ENCODE peak calls at places on chromosomes 11 and 22, in seven cellular contexts. One of them, this sample, is unnamed.

GRCh38 chr22:49077036-49077393 is 750.7 kb downstream of the BRD1 start:
- DNase-seq in left kidney: no peak
- DNase-seq in ELR: no peak
- DNase-seq in T follicular helper cell: no peak
- DNase-seq in stimulated activated CD4-positive, alpha-beta T cell treated with anti-CD3 and anti-CD28 coated beads, Interleukin-4, amount 100 ng/mL, for 24 hours: no peak
- DNase-seq in activated CD4-positive, alpha-beta T cell treated with anti-CD3 and anti-CD28 coated beads, Interleukin-2, amount 10 ng/mL, durations not matched to agents 7 days and 5 days: no peak
- DNase-seq in stomach: no peak
- DNase-seq in this sample: no peak

GRCh38 chr11:35962373-35963138 is 18.7 kb downstream of the LDLRAD3 start:
- DNase-seq in stimulated activated CD4-positive, alpha-beta T cell treated with anti-CD3 and anti-CD28 coated beads, Interleukin-4, amount 100 ng/mL, for 24 hours: no peak
- DNase-seq in ELR: no peak
- DNase-seq in T follicular helper cell: no peak
- DNase-seq in left kidney: no peak
- DNase-seq in activated CD4-positive, alpha-beta T cell treated with anti-CD3 and anti-CD28 coated beads, Interleukin-2, amount 10 ng/mL, durations not matched to agents 7 days and 5 days: no peak
- DNase-seq in stomach: no peak
- DNase-seq in this sample: no peak

GRCh38 chr11:114180301-114181055 is 115.7 kb upstream of the NNMT start:
- DNase-seq in stimulated activated CD4-positive, alpha-beta T cell treated with anti-CD3 and anti-CD28 coated beads, Interleukin-4, amount 100 ng/mL, for 24 hours: no peak
- DNase-seq in stomach: peak
- DNase-seq in left kidney: peak
- DNase-seq in activated CD4-positive, alpha-beta T cell treated with anti-CD3 and anti-CD28 coated beads, Interleukin-2, amount 10 ng/mL, durations not matched to agents 7 days and 5 days: no peak
- DNase-seq in ELR: no peak
- DNase-seq in T follicular helper cell: no peak
- DNase-seq in this sample: no peak

GRCh38 chr22:28408702-28409101 is 270.9 kb downstream of the TTC28 start:
- DNase-seq in stimulated activated CD4-positive, alpha-beta T cell treated with anti-CD3 and anti-CD28 coated beads, Interleukin-4, amount 100 ng/mL, for 24 hours: no peak
- DNase-seq in T follicular helper cell: no peak
- DNase-seq in stomach: no peak
- DNase-seq in left kidney: peak
- DNase-seq in ELR: no peak
- DNase-seq in activated CD4-positive, alpha-beta T cell treated with anti-CD3 and anti-CD28 coated beads, Interleukin-2, amount 10 ng/mL, durations not matched to agents 7 days and 5 days: no peak
- DNase-seq in this sample: no peak

GRCh38 chr11:126658306-126659056 is 303.0 kb downstream of the ST3GAL4 start:
- DNase-seq in left kidney: no peak
- DNase-seq in ELR: no peak
- DNase-seq in stimulated activated CD4-positive, alpha-beta T cell treated with anti-CD3 and anti-CD28 coated beads, Interleukin-4, amount 100 ng/mL, for 24 hours: no peak
- DNase-seq in stomach: no peak
- DNase-seq in T follicular helper cell: no peak
- DNase-seq in activated CD4-positive, alpha-beta T cell treated with anti-CD3 and anti-CD28 coated beads, Interleukin-2, amount 10 ng/mL, durations not matched to agents 7 days and 5 days: no peak
- DNase-seq in this sample: no peak

GRCh38 chr11:5159806-5160205 is 5.2 kb upstream of the OR52A1 start:
- DNase-seq in left kidney: no peak
- DNase-seq in stimulated activated CD4-positive, alpha-beta T cell treated with anti-CD3 and anti-CD28 coated beads, Interleukin-4, amount 100 ng/mL, for 24 hours: no peak
- DNase-seq in activated CD4-positive, alpha-beta T cell treated with anti-CD3 and anti-CD28 coated beads, Interleukin-2, amount 10 ng/mL, durations not matched to agents 7 days and 5 days: no peak
- DNase-seq in stomach: no peak
- DNase-seq in ELR: no peak
- DNase-seq in T follicular helper cell: no peak
- DNase-seq in this sample: no peak

GRCh38 chr22:36911887-36912661 is 1.4 kb upstream of the CSF2RB start:
- DNase-seq in left kidney: no peak
- DNase-seq in stomach: no peak
- DNase-seq in activated CD4-positive, alpha-beta T cell treated with anti-CD3 and anti-CD28 coated beads, Interleukin-2, amount 10 ng/mL, durations not matched to agents 7 days and 5 days: no peak
- DNase-seq in ELR: no peak
- DNase-seq in stimulated activated CD4-positive, alpha-beta T cell treated with anti-CD3 and anti-CD28 coated beads, Interleukin-4, amount 100 ng/mL, for 24 hours: no peak
- DNase-seq in T follicular helper cell: no peak
- DNase-seq in this sample: no peak

GRCh38 chr11:88418508-88418907 is 81.0 kb upstream of the CTSC start:
- DNase-seq in ELR: no peak
- DNase-seq in T follicular helper cell: no peak
- DNase-seq in left kidney: no peak
- DNase-seq in stimulated activated CD4-positive, alpha-beta T cell treated with anti-CD3 and anti-CD28 coated beads, Interleukin-4, amount 100 ng/mL, for 24 hours: no peak
- DNase-seq in activated CD4-positive, alpha-beta T cell treated with anti-CD3 and anti-CD28 coated beads, Interleukin-2, amount 10 ng/mL, durations not matched to agents 7 days and 5 days: no peak
- DNase-seq in stomach: no peak
- DNase-seq in this sample: no peak

GRCh38 chr22:28855355-28856094 is 27.8 kb upstream of the ZNRF3 start:
- DNase-seq in T follicular helper cell: no peak
- DNase-seq in left kidney: peak
- DNase-seq in stimulated activated CD4-positive, alpha-beta T cell treated with anti-CD3 and anti-CD28 coated beads, Interleukin-4, amount 100 ng/mL, for 24 hours: peak
- DNase-seq in activated CD4-positive, alpha-beta T cell treated with anti-CD3 and anti-CD28 coated beads, Interleukin-2, amount 10 ng/mL, durations not matched to agents 7 days and 5 days: peak
- DNase-seq in stomach: peak
- DNase-seq in ELR: peak
- DNase-seq in this sample: peak

GRCh38 chr22:31039393-31039792 is 41.7 kb upstream of the SMTN start:
- DNase-seq in T follicular helper cell: no peak
- DNase-seq in activated CD4-positive, alpha-beta T cell treated with anti-CD3 and anti-CD28 coated beads, Interleukin-2, amount 10 ng/mL, durations not matched to agents 7 days and 5 days: no peak
- DNase-seq in stimulated activated CD4-positive, alpha-beta T cell treated with anti-CD3 and anti-CD28 coated beads, Interleukin-4, amount 100 ng/mL, for 24 hours: no peak
- DNase-seq in left kidney: peak
- DNase-seq in ELR: peak
- DNase-seq in stomach: no peak
- DNase-seq in this sample: no peak

GRCh38 chr22:17949926-17950473 is 74.4 kb downstream of the MICAL3 start:
- DNase-seq in stomach: no peak
- DNase-seq in T follicular helper cell: no peak
- DNase-seq in left kidney: peak
- DNase-seq in activated CD4-positive, alpha-beta T cell treated with anti-CD3 and anti-CD28 coated beads, Interleukin-2, amount 10 ng/mL, durations not matched to agents 7 days and 5 days: no peak
- DNase-seq in ELR: peak
- DNase-seq in stimulated activated CD4-positive, alpha-beta T cell treated with anti-CD3 and anti-CD28 coated beads, Interleukin-4, amount 100 ng/mL, for 24 hours: no peak
- DNase-seq in this sample: no peak

GRCh38 chr11:9081153-9081552 is 10.2 kb downstream of the SCUBE2 start:
- DNase-seq in activated CD4-positive, alpha-beta T cell treated with anti-CD3 and anti-CD28 coated beads, Interleukin-2, amount 10 ng/mL, durations not matched to agents 7 days and 5 days: no peak
- DNase-seq in stimulated activated CD4-positive, alpha-beta T cell treated with anti-CD3 and anti-CD28 coated beads, Interleukin-4, amount 100 ng/mL, for 24 hours: no peak
- DNase-seq in T follicular helper cell: no peak
- DNase-seq in left kidney: no peak
- DNase-seq in ELR: no peak
- DNase-seq in stomach: no peak
- DNase-seq in this sample: no peak

GRCh38 chr11:38274031-38274430 is 1676.0 kb upstream of the RAG2 start:
- DNase-seq in stimulated activated CD4-positive, alpha-beta T cell treated with anti-CD3 and anti-CD28 coated beads, Interleukin-4, amount 100 ng/mL, for 24 hours: no peak
- DNase-seq in activated CD4-positive, alpha-beta T cell treated with anti-CD3 and anti-CD28 coated beads, Interleukin-2, amount 10 ng/mL, durations not matched to agents 7 days and 5 days: no peak
- DNase-seq in ELR: no peak
- DNase-seq in stomach: no peak
- DNase-seq in left kidney: no peak
- DNase-seq in T follicular helper cell: no peak
- DNase-seq in this sample: no peak

GRCh38 chr11:44629732-44630345 is 64.4 kb downstream of the CD82 start:
- DNase-seq in stimulated activated CD4-positive, alpha-beta T cell treated with anti-CD3 and anti-CD28 coated beads, Interleukin-4, amount 100 ng/mL, for 24 hours: no peak
- DNase-seq in T follicular helper cell: no peak
- DNase-seq in stomach: peak
- DNase-seq in ELR: no peak
- DNase-seq in activated CD4-positive, alpha-beta T cell treated with anti-CD3 and anti-CD28 coated beads, Interleukin-2, amount 10 ng/mL, durations not matched to agents 7 days and 5 days: peak
- DNase-seq in left kidney: no peak
- DNase-seq in this sample: no peak

GRCh38 chr11:113305440-113306336 is 8.7 kb upstream of the TTC12 start:
- DNase-seq in T follicular helper cell: peak
- DNase-seq in stimulated activated CD4-positive, alpha-beta T cell treated with anti-CD3 and anti-CD28 coated beads, Interleukin-4, amount 100 ng/mL, for 24 hours: peak
- DNase-seq in left kidney: peak
- DNase-seq in stomach: peak
- DNase-seq in ELR: peak
- DNase-seq in activated CD4-positive, alpha-beta T cell treated with anti-CD3 and anti-CD28 coated beads, Interleukin-2, amount 10 ng/mL, durations not matched to agents 7 days and 5 days: peak
- DNase-seq in this sample: peak

GRCh38 chr11:44139565-44140313 is 44.3 kb downstream of the EXT2 start:
- DNase-seq in stomach: no peak
- DNase-seq in stimulated activated CD4-positive, alpha-beta T cell treated with anti-CD3 and anti-CD28 coated beads, Interleukin-4, amount 100 ng/mL, for 24 hours: no peak
- DNase-seq in left kidney: peak
- DNase-seq in T follicular helper cell: no peak
- DNase-seq in activated CD4-positive, alpha-beta T cell treated with anti-CD3 and anti-CD28 coated beads, Interleukin-2, amount 10 ng/mL, durations not matched to agents 7 days and 5 days: no peak
- DNase-seq in ELR: no peak
- DNase-seq in this sample: no peak

GRCh38 chr11:43116071-43116470 is 195.7 kb upstream of the API5 start:
- DNase-seq in stomach: no peak
- DNase-seq in left kidney: peak
- DNase-seq in stimulated activated CD4-positive, alpha-beta T cell treated with anti-CD3 and anti-CD28 coated beads, Interleukin-4, amount 100 ng/mL, for 24 hours: no peak
- DNase-seq in T follicular helper cell: no peak
- DNase-seq in ELR: no peak
- DNase-seq in activated CD4-positive, alpha-beta T cell treated with anti-CD3 and anti-CD28 coated beads, Interleukin-2, amount 10 ng/mL, durations not matched to agents 7 days and 5 days: no peak
- DNase-seq in this sample: no peak

GRCh38 chr22:30572840-30573593 is 1.4 kb downstream of the GAL3ST1 start:
- DNase-seq in activated CD4-positive, alpha-beta T cell treated with anti-CD3 and anti-CD28 coated beads, Interleukin-2, amount 10 ng/mL, durations not matched to agents 7 days and 5 days: no peak
- DNase-seq in T follicular helper cell: no peak
- DNase-seq in ELR: no peak
- DNase-seq in stimulated activated CD4-positive, alpha-beta T cell treated with anti-CD3 and anti-CD28 coated beads, Interleukin-4, amount 100 ng/mL, for 24 hours: no peak
- DNase-seq in stomach: no peak
- DNase-seq in left kidney: peak
- DNase-seq in this sample: no peak

GRCh38 chr11:75554258-75555022 is 7.6 kb upstream of the SERPINH1 start:
- DNase-seq in ELR: peak
- DNase-seq in stomach: peak
- DNase-seq in stimulated activated CD4-positive, alpha-beta T cell treated with anti-CD3 and anti-CD28 coated beads, Interleukin-4, amount 100 ng/mL, for 24 hours: no peak
- DNase-seq in left kidney: peak
- DNase-seq in T follicular helper cell: no peak
- DNase-seq in activated CD4-positive, alpha-beta T cell treated with anti-CD3 and anti-CD28 coated beads, Interleukin-2, amount 10 ng/mL, durations not matched to agents 7 days and 5 days: no peak
- DNase-seq in this sample: no peak

GRCh38 chr11:57432714-57433163 is 5.8 kb upstream of the SLC43A3 start:
- DNase-seq in left kidney: no peak
- DNase-seq in stomach: no peak
- DNase-seq in ELR: peak
- DNase-seq in stimulated activated CD4-positive, alpha-beta T cell treated with anti-CD3 and anti-CD28 coated beads, Interleukin-4, amount 100 ng/mL, for 24 hours: no peak
- DNase-seq in activated CD4-positive, alpha-beta T cell treated with anti-CD3 and anti-CD28 coated beads, Interleukin-2, amount 10 ng/mL, durations not matched to agents 7 days and 5 days: no peak
- DNase-seq in T follicular helper cell: no peak
- DNase-seq in this sample: peak

GRCh38 chr22:39661842-39662676 is 91.5 kb downstream of the CACNA1I start:
- DNase-seq in stimulated activated CD4-positive, alpha-beta T cell treated with anti-CD3 and anti-CD28 coated beads, Interleukin-4, amount 100 ng/mL, for 24 hours: peak
- DNase-seq in activated CD4-positive, alpha-beta T cell treated with anti-CD3 and anti-CD28 coated beads, Interleukin-2, amount 10 ng/mL, durations not matched to agents 7 days and 5 days: peak
- DNase-seq in ELR: no peak
- DNase-seq in stomach: peak
- DNase-seq in T follicular helper cell: peak
- DNase-seq in left kidney: peak
- DNase-seq in this sample: peak

GRCh38 chr22:35915477-35916013 is 113.1 kb downstream of the RBFOX2 start:
- DNase-seq in activated CD4-positive, alpha-beta T cell treated with anti-CD3 and anti-CD28 coated beads, Interleukin-2, amount 10 ng/mL, durations not matched to agents 7 days and 5 days: no peak
- DNase-seq in stomach: no peak
- DNase-seq in T follicular helper cell: no peak
- DNase-seq in stimulated activated CD4-positive, alpha-beta T cell treated with anti-CD3 and anti-CD28 coated beads, Interleukin-4, amount 100 ng/mL, for 24 hours: no peak
- DNase-seq in left kidney: peak
- DNase-seq in ELR: peak
- DNase-seq in this sample: no peak

GRCh38 chr22:43587574-43587973 is 175.8 kb downstream of the MPPED1 start:
- DNase-seq in stomach: no peak
- DNase-seq in activated CD4-positive, alpha-beta T cell treated with anti-CD3 and anti-CD28 coated beads, Interleukin-2, amount 10 ng/mL, durations not matched to agents 7 days and 5 days: no peak
- DNase-seq in stimulated activated CD4-positive, alpha-beta T cell treated with anti-CD3 and anti-CD28 coated beads, Interleukin-4, amount 100 ng/mL, for 24 hours: no peak
- DNase-seq in T follicular helper cell: no peak
- DNase-seq in left kidney: no peak
- DNase-seq in ELR: no peak
- DNase-seq in this sample: no peak

GRCh38 chr11:1553808-1554594 is 18.1 kb downstream of the DUSP8 start:
- DNase-seq in stomach: peak
- DNase-seq in stimulated activated CD4-positive, alpha-beta T cell treated with anti-CD3 and anti-CD28 coated beads, Interleukin-4, amount 100 ng/mL, for 24 hours: no peak
- DNase-seq in ELR: no peak
- DNase-seq in left kidney: peak
- DNase-seq in T follicular helper cell: no peak
- DNase-seq in activated CD4-positive, alpha-beta T cell treated with anti-CD3 and anti-CD28 coated beads, Interleukin-2, amount 10 ng/mL, durations not matched to agents 7 days and 5 days: no peak
- DNase-seq in this sample: no peak

GRCh38 chr22:27810566-27810965 is 9.0 kb upstream of the MN1 start:
- DNase-seq in activated CD4-positive, alpha-beta T cell treated with anti-CD3 and anti-CD28 coated beads, Interleukin-2, amount 10 ng/mL, durations not matched to agents 7 days and 5 days: no peak
- DNase-seq in stomach: peak
- DNase-seq in ELR: peak
- DNase-seq in left kidney: peak
- DNase-seq in stimulated activated CD4-positive, alpha-beta T cell treated with anti-CD3 and anti-CD28 coated beads, Interleukin-4, amount 100 ng/mL, for 24 hours: no peak
- DNase-seq in T follicular helper cell: no peak
- DNase-seq in this sample: no peak

GRCh38 chr11:83115551-83115950 is 41.4 kb upstream of the PCF11 start:
- DNase-seq in activated CD4-positive, alpha-beta T cell treated with anti-CD3 and anti-CD28 coated beads, Interleukin-2, amount 10 ng/mL, durations not matched to agents 7 days and 5 days: no peak
- DNase-seq in stimulated activated CD4-positive, alpha-beta T cell treated with anti-CD3 and anti-CD28 coated beads, Interleukin-4, amount 100 ng/mL, for 24 hours: no peak
- DNase-seq in T follicular helper cell: no peak
- DNase-seq in ELR: no peak
- DNase-seq in left kidney: peak
- DNase-seq in stomach: no peak
- DNase-seq in this sample: no peak

GRCh38 chr11:134984421-134984820 is 572.4 kb upstream of the B3GAT1 start:
- DNase-seq in left kidney: no peak
- DNase-seq in stimulated activated CD4-positive, alpha-beta T cell treated with anti-CD3 and anti-CD28 coated beads, Interleukin-4, amount 100 ng/mL, for 24 hours: no peak
- DNase-seq in ELR: no peak
- DNase-seq in stomach: no peak
- DNase-seq in T follicular helper cell: no peak
- DNase-seq in activated CD4-positive, alpha-beta T cell treated with anti-CD3 and anti-CD28 coated beads, Interleukin-2, amount 10 ng/mL, durations not matched to agents 7 days and 5 days: no peak
- DNase-seq in this sample: no peak

GRCh38 chr11:35138606-35138948 is 394 bp upstream of the CD44 start:
- DNase-seq in T follicular helper cell: no peak
- DNase-seq in left kidney: peak
- DNase-seq in activated CD4-positive, alpha-beta T cell treated with anti-CD3 and anti-CD28 coated beads, Interleukin-2, amount 10 ng/mL, durations not matched to agents 7 days and 5 days: no peak
- DNase-seq in stimulated activated CD4-positive, alpha-beta T cell treated with anti-CD3 and anti-CD28 coated beads, Interleukin-4, amount 100 ng/mL, for 24 hours: no peak
- DNase-seq in ELR: peak
- DNase-seq in stomach: no peak
- DNase-seq in this sample: no peak

GRCh38 chr22:48749555-48750227 is 1078.0 kb downstream of the BRD1 start:
- DNase-seq in stomach: peak
- DNase-seq in activated CD4-positive, alpha-beta T cell treated with anti-CD3 and anti-CD28 coated beads, Interleukin-2, amount 10 ng/mL, durations not matched to agents 7 days and 5 days: no peak
- DNase-seq in ELR: no peak
- DNase-seq in left kidney: no peak
- DNase-seq in T follicular helper cell: no peak
- DNase-seq in stimulated activated CD4-positive, alpha-beta T cell treated with anti-CD3 and anti-CD28 coated beads, Interleukin-4, amount 100 ng/mL, for 24 hours: peak
- DNase-seq in this sample: no peak

GRCh38 chr11:69002743-69003231 is 10.3 kb downstream of the MRGPRF start:
- DNase-seq in stomach: no peak
- DNase-seq in ELR: no peak
- DNase-seq in left kidney: no peak
- DNase-seq in T follicular helper cell: no peak
- DNase-seq in stimulated activated CD4-positive, alpha-beta T cell treated with anti-CD3 and anti-CD28 coated beads, Interleukin-4, amount 100 ng/mL, for 24 hours: no peak
- DNase-seq in activated CD4-positive, alpha-beta T cell treated with anti-CD3 and anti-CD28 coated beads, Interleukin-2, amount 10 ng/mL, durations not matched to agents 7 days and 5 days: no peak
- DNase-seq in this sample: no peak

GRCh38 chr11:88695701-88696414 is 358.3 kb upstream of the CTSC start:
- DNase-seq in stomach: no peak
- DNase-seq in stimulated activated CD4-positive, alpha-beta T cell treated with anti-CD3 and anti-CD28 coated beads, Interleukin-4, amount 100 ng/mL, for 24 hours: no peak
- DNase-seq in activated CD4-positive, alpha-beta T cell treated with anti-CD3 and anti-CD28 coated beads, Interleukin-2, amount 10 ng/mL, durations not matched to agents 7 days and 5 days: no peak
- DNase-seq in left kidney: peak
- DNase-seq in ELR: no peak
- DNase-seq in T follicular helper cell: no peak
- DNase-seq in this sample: no peak

GRCh38 chr11:28566643-28567042 is 458.5 kb downstream of the METTL15 start:
- DNase-seq in left kidney: peak
- DNase-seq in T follicular helper cell: no peak
- DNase-seq in activated CD4-positive, alpha-beta T cell treated with anti-CD3 and anti-CD28 coated beads, Interleukin-2, amount 10 ng/mL, durations not matched to agents 7 days and 5 days: no peak
- DNase-seq in ELR: peak
- DNase-seq in stimulated activated CD4-positive, alpha-beta T cell treated with anti-CD3 and anti-CD28 coated beads, Interleukin-4, amount 100 ng/mL, for 24 hours: no peak
- DNase-seq in stomach: peak
- DNase-seq in this sample: no peak

GRCh38 chr22:42313204-42313603 is 42.8 kb upstream of the TCF20 start:
- DNase-seq in ELR: no peak
- DNase-seq in stimulated activated CD4-positive, alpha-beta T cell treated with anti-CD3 and anti-CD28 coated beads, Interleukin-4, amount 100 ng/mL, for 24 hours: no peak
- DNase-seq in activated CD4-positive, alpha-beta T cell treated with anti-CD3 and anti-CD28 coated beads, Interleukin-2, amount 10 ng/mL, durations not matched to agents 7 days and 5 days: no peak
- DNase-seq in T follicular helper cell: no peak
- DNase-seq in left kidney: no peak
- DNase-seq in stomach: no peak
- DNase-seq in this sample: no peak

GRCh38 chr11:84673753-84674152 is 953.4 kb downstream of the DLG2 start:
- DNase-seq in stomach: no peak
- DNase-seq in left kidney: peak
- DNase-seq in stimulated activated CD4-positive, alpha-beta T cell treated with anti-CD3 and anti-CD28 coated beads, Interleukin-4, amount 100 ng/mL, for 24 hours: no peak
- DNase-seq in activated CD4-positive, alpha-beta T cell treated with anti-CD3 and anti-CD28 coated beads, Interleukin-2, amount 10 ng/mL, durations not matched to agents 7 days and 5 days: no peak
- DNase-seq in ELR: no peak
- DNase-seq in T follicular helper cell: no peak
- DNase-seq in this sample: no peak

GRCh38 chr11:125091247-125091876 is 20.1 kb downstream of the TMEM218 start:
- DNase-seq in stomach: no peak
- DNase-seq in activated CD4-positive, alpha-beta T cell treated with anti-CD3 and anti-CD28 coated beads, Interleukin-2, amount 10 ng/mL, durations not matched to agents 7 days and 5 days: no peak
- DNase-seq in stimulated activated CD4-positive, alpha-beta T cell treated with anti-CD3 and anti-CD28 coated beads, Interleukin-4, amount 100 ng/mL, for 24 hours: no peak
- DNase-seq in T follicular helper cell: no peak
- DNase-seq in ELR: peak
- DNase-seq in left kidney: peak
- DNase-seq in this sample: no peak